ENCODE peak calls at places on chromosomes 2 and 18, in seven cellular contexts. Q, C, J, H, R, L and T are unnamed samples.

GRCh38 chr18:48962857-48963554 is 12.2 kb upstream of the SMAD7 start:
- DNase-seq in R (no peak), H (no peak), C (no peak), J (no peak), L (no peak), Q (no peak), T (no peak)

GRCh38 chr2:214126135-214126534 is 284.7 kb upstream of the VWC2L start:
- DNase-seq in C (no peak), J (no peak), L (no peak), Q (no peak), H (peak), R (peak), T (peak)

GRCh38 chr2:196925445-196925767 is 1.1 kb downstream of the PGAP1 start:
- DNase-seq in C (no peak), R (peak), Q (no peak), H (no peak), J (peak), L (no peak), T (no peak)

GRCh38 chr2:40877734-40878288 is 425.9 kb upstream of the SLC8A1 start:
- DNase-seq in H (peak), C (no peak), Q (no peak), L (no peak), J (no peak), R (peak), T (no peak)

GRCh38 chr2:39710807-39711206 is 45.1 kb downstream of the TMEM178A start:
- DNase-seq in Q (no peak), H (no peak), C (no peak), L (no peak), J (no peak), R (no peak), T (no peak)

GRCh38 chr2:164967781-164968228 is 12.5 kb upstream of the SLC38A11 start:
- DNase-seq in J (no peak), L (no peak), Q (no peak), C (no peak), H (peak), R (peak), T (peak)

GRCh38 chr18:48835119-48835518 is 115.6 kb downstream of the SMAD7 start:
- DNase-seq in Q (no peak), H (no peak), R (peak), C (no peak), J (no peak), L (no peak), T (no peak)

GRCh38 chr2:191601060-191601459 is 76.9 kb upstream of the NABP1 start:
- DNase-seq in C (no peak), H (no peak), Q (no peak), R (peak), J (no peak), L (no peak), T (no peak)

GRCh38 chr2:73987109-73987947 is 2.6 kb downstream of the TET3 start:
- DNase-seq in C (peak), J (no peak), R (no peak), Q (no peak), L (peak), H (peak), T (peak)

GRCh38 chr2:24179683-24180082 is 4.8 kb downstream of the FAM228A start:
- DNase-seq in J (no peak), C (no peak), L (no peak), R (no peak), H (no peak), Q (no peak), T (no peak)

GRCh38 chr2:38948995-38949394 is 59.3 kb downstream of the ARHGEF33 start:
- DNase-seq in J (no peak), L (no peak), C (no peak), Q (no peak), R (no peak), H (no peak), T (no peak)

GRCh38 chr2:136486115-136486514 is 279.2 kb upstream of the THSD7B start:
- DNase-seq in J (no peak), Q (no peak), R (no peak), C (no peak), L (peak), H (no peak), T (no peak)

GRCh38 chr2:103002954-103003353 is 241.1 kb downstream of the TMEM182 start:
- DNase-seq in R (no peak), C (no peak), H (no peak), J (no peak), L (no peak), Q (no peak), T (no peak)

GRCh38 chr2:122191331-122191730 is 435.9 kb downstream of the TSN start:
- DNase-seq in Q (no peak), H (peak), J (no peak), R (no peak), C (no peak), L (peak), T (no peak)

GRCh38 chr18:60322591-60322990 is 50.0 kb downstream of the MC4R start:
- DNase-seq in H (peak), Q (no peak), R (no peak), C (no peak), L (no peak), J (no peak), T (peak)

GRCh38 chr2:223943561-223944008 is 1.6 kb downstream of the WDFY1 start:
- DNase-seq in C (no peak), R (no peak), H (peak), L (peak), Q (no peak), J (no peak), T (no peak)

GRCh38 chr18:6414723-6415362 is at the start of gene L3MBTL4:
- DNase-seq in R (no peak), L (peak), J (no peak), C (no peak), H (no peak), Q (no peak), T (no peak)

GRCh38 chr2:101149241-101150192 is 1.7 kb downstream of the TBC1D8 start:
- DNase-seq in H (peak), R (no peak), J (no peak), Q (no peak), C (no peak), L (no peak), T (peak)

GRCh38 chr2:236219411-236219810 is 44.8 kb downstream of the ASB18 start:
- DNase-seq in R (no peak), J (no peak), H (no peak), C (no peak), L (no peak), Q (no peak), T (no peak)

GRCh38 chr2:9178905-9179571 is 27.6 kb upstream of the ASAP2 start:
- DNase-seq in R (peak), C (no peak), Q (no peak), J (peak), H (peak), L (no peak), T (peak)

GRCh38 chr2:102063360-102063947 is 71.7 kb downstream of the IL1R2 start:
- DNase-seq in J (no peak), H (no peak), C (no peak), L (no peak), R (peak), Q (no peak), T (no peak)

GRCh38 chr2:168897449-168897848 is 3.6 kb upstream of the G6PC2 start:
- DNase-seq in Q (no peak), L (no peak), R (no peak), C (no peak), J (no peak), H (no peak), T (no peak)

GRCh38 chr2:223954401-223954800 is 2.9 kb upstream of the MRPL44 start:
- DNase-seq in L (no peak), J (no peak), C (no peak), R (peak), Q (no peak), H (peak), T (no peak)

GRCh38 chr18:62450175-62450545 is 72.7 kb upstream of the ZCCHC2 start:
- DNase-seq in L (no peak), H (no peak), C (no peak), R (no peak), Q (no peak), J (no peak), T (no peak)

GRCh38 chr2:18312818-18313217 is 247.6 kb downstream of the RDH14 start:
- DNase-seq in J (no peak), Q (no peak), R (no peak), C (no peak), H (peak), L (no peak), T (peak)

GRCh38 chr2:79640001-79640400 is 127.2 kb downstream of the CTNNA2 start:
- DNase-seq in R (no peak), H (no peak), J (no peak), C (no peak), Q (no peak), L (no peak), T (no peak)

GRCh38 chr2:228689049-228689448 is 507.6 kb upstream of the SPHKAP start:
- DNase-seq in C (no peak), L (no peak), H (peak), R (peak), J (peak), Q (no peak), T (no peak)

GRCh38 chr2:231260442-231260841 is 62.0 kb downstream of the ARMC9 start:
- DNase-seq in J (no peak), R (peak), L (no peak), H (no peak), Q (no peak), C (no peak), T (no peak)

GRCh38 chr2:226143097-226143496 is 656.5 kb downstream of the IRS1 start:
- DNase-seq in J (no peak), Q (no peak), C (no peak), L (no peak), R (no peak), H (no peak), T (no peak)

GRCh38 chr2:112541315-112542122 is 746 bp upstream of the POLR1B start:
- DNase-seq in C (no peak), J (peak), L (peak), R (no peak), H (no peak), Q (peak), T (no peak)

GRCh38 chr2:23425338-23425871 is 40.4 kb downstream of the KLHL29 start:
- DNase-seq in H (peak), J (no peak), R (no peak), L (no peak), C (no peak), Q (no peak), T (no peak)

GRCh38 chr2:182038579-182038978 is 52.9 kb downstream of the PPP1R1C start:
- DNase-seq in H (peak), Q (no peak), R (peak), L (no peak), C (no peak), J (no peak), T (peak)

GRCh38 chr2:179596018-179596417 is 265.4 kb downstream of the ZNF385B start:
- DNase-seq in J (no peak), Q (no peak), H (peak), C (no peak), R (peak), L (no peak), T (peak)

GRCh38 chr2:178163395-178163794 is 30.9 kb upstream of the OSBPL6 start:
- DNase-seq in H (peak), J (no peak), L (no peak), C (no peak), R (peak), Q (no peak), T (no peak)

GRCh38 chr2:22800422-22800821 is 584.6 kb upstream of the KLHL29 start:
- DNase-seq in J (no peak), Q (no peak), H (no peak), L (no peak), R (no peak), C (no peak), T (no peak)

GRCh38 chr2:10079931-10080535 is at the start of gene CYS1:
- DNase-seq in C (no peak), R (no peak), J (no peak), Q (no peak), H (no peak), L (peak), T (no peak)

GRCh38 chr2:238260879-238261278 is 21.0 kb upstream of the HES6 start:
- DNase-seq in C (no peak), H (no peak), Q (no peak), L (no peak), R (no peak), J (no peak), T (no peak)

GRCh38 chr2:70984576-70985282 is 6.3 kb downstream of the ANKRD53 start:
- DNase-seq in R (no peak), H (peak), C (peak), J (no peak), Q (peak), L (peak), T (no peak)